ENCODE peak calls at places on chromosomes 6 and 20, in eight cellular contexts. V, B, Y, C, J, K, N and L are unnamed samples.
A peak's percentile ranks its signal among the peaks of the same experiment; 100 is the strongest.

GRCh38 chr6:3337521-3338350 is 79.0 kb downstream of the PSMG4 start:
- DNase-seq in Y (no peak), N (no peak), V (no peak), J (no peak), C (no peak), B (no peak), K (no peak), L (no peak)

GRCh38 chr20:21613512-21613911 is 92.0 kb upstream of the PAX1 start:
- DNase-seq in C (no peak), N (no peak), V (peak; percentile 53), Y (no peak), K (no peak), B (no peak), J (no peak), L (no peak)

GRCh38 chr6:127737009-127737486 is 160.1 kb downstream of the C6orf58 start:
- DNase-seq in V (no peak), N (no peak), K (peak; percentile 79), J (peak; percentile 34), C (no peak), B (peak; percentile 12), Y (peak; percentile 74), L (no peak)

GRCh38 chr6:166488081-166488685 is 98.3 kb downstream of the RAMACL start:
- DNase-seq in Y (peak; percentile 60), N (peak; percentile 63), V (peak; percentile 62), B (no peak), J (peak; percentile 80), C (peak; percentile 63), K (no peak), L (peak; percentile 86)

GRCh38 chr6:125913864-125914351 is 42.7 kb upstream of the HINT3 start:
- DNase-seq in N (no peak), Y (peak; percentile 86), V (no peak), K (no peak), B (no peak), J (no peak), C (no peak), L (no peak)

GRCh38 chr20:2750343-2751251 is 49.8 kb downstream of the CPXM1 start:
- DNase-seq in C (no peak), B (peak; percentile 65), Y (peak; percentile 12), J (peak; percentile 90), N (no peak), V (peak; percentile 58), K (no peak), L (peak; percentile 82)

GRCh38 chr20:25196701-25197120 is 1.2 kb downstream of the ENTPD6 start:
- DNase-seq in J (no peak), N (no peak), V (no peak), Y (no peak), C (no peak), K (peak; percentile 35), B (no peak), L (no peak)

GRCh38 chr20:46557231-46557956 is 6.9 kb upstream of the OCSTAMP start:
- DNase-seq in N (no peak), K (no peak), B (no peak), C (no peak), Y (no peak), J (no peak), V (no peak), L (no peak)

GRCh38 chr6:54579011-54579410 is 267.6 kb upstream of the FAM83B start:
- DNase-seq in B (no peak), K (no peak), Y (no peak), C (no peak), V (no peak), N (no peak), J (no peak), L (no peak)

GRCh38 chr20:47274449-47275108 is 81.9 kb downstream of the ZMYND8 start:
- DNase-seq in Y (peak; percentile 89), K (no peak), V (no peak), B (no peak), N (no peak), J (no peak), C (no peak), L (no peak)

GRCh38 chr20:46118481-46119020 is 437 bp downstream of the CD40 start:
- DNase-seq in C (peak; percentile 40), V (peak; percentile 44), Y (no peak), K (no peak), J (no peak), N (peak; percentile 46), B (peak; percentile 46), L (peak; percentile 79)

GRCh38 chr6:20873425-20874190 is 339.4 kb downstream of the CDKAL1 start:
- DNase-seq in B (no peak), C (no peak), J (no peak), N (no peak), V (no peak), Y (no peak), K (peak; percentile 37), L (no peak)

GRCh38 chr6:33856655-33857054 is 52.9 kb upstream of the MLN start:
- DNase-seq in C (no peak), V (no peak), K (no peak), Y (no peak), J (peak; percentile 81), N (no peak), B (no peak), L (no peak)

GRCh38 chr6:106247733-106248132 is 77.8 kb downstream of the ATG5 start:
- DNase-seq in Y (no peak), B (no peak), J (no peak), K (no peak), V (no peak), N (no peak), C (no peak), L (no peak)

GRCh38 chr6:20279608-20280287 is 67.5 kb upstream of the MBOAT1 start:
- DNase-seq in K (no peak), V (no peak), B (no peak), Y (no peak), C (no peak), N (no peak), J (no peak), L (no peak)

GRCh38 chr6:158060447-158061360 is 79.0 kb downstream of the SYNJ2 start:
- DNase-seq in C (peak; percentile 81), V (peak; percentile 86), J (no peak), K (no peak), Y (peak; percentile 89), B (peak; percentile 66), N (peak; percentile 82), L (peak; percentile 97)

GRCh38 chr6:17998003-17998402 is 10.6 kb upstream of the KIF13A start:
- DNase-seq in N (no peak), Y (no peak), J (peak; percentile 43), V (no peak), K (no peak), C (no peak), B (no peak), L (no peak)

GRCh38 chr6:17999430-17999829 is 12.0 kb upstream of the KIF13A start:
- DNase-seq in C (no peak), Y (no peak), V (no peak), J (no peak), K (no peak), N (no peak), B (no peak), L (no peak)

GRCh38 chr6:17994019-17994418 is 6.6 kb upstream of the KIF13A start:
- DNase-seq in Y (no peak), N (no peak), K (no peak), J (no peak), B (no peak), C (no peak), V (no peak), L (no peak)

GRCh38 chr6:17995414-17995813 is 8.0 kb upstream of the KIF13A start:
- DNase-seq in B (no peak), C (no peak), N (no peak), V (no peak), Y (no peak), K (no peak), J (no peak), L (no peak)

GRCh38 chr6:17998442-17998841 is 11.0 kb upstream of the KIF13A start:
- DNase-seq in C (no peak), V (no peak), J (no peak), B (no peak), N (no peak), Y (no peak), K (no peak), L (no peak)
- H3K27ac ChIP-seq in C (no peak overlapping the region), V (no peak overlapping the region), J (no peak overlapping the region), B (no peak overlapping the region), N (no peak overlapping the region), Y (no peak overlapping the region), K (no peak overlapping the region), L (no peak overlapping the region)

GRCh38 chr20:53874104-53874503 is 196.3 kb downstream of the BCAS1 start:
- DNase-seq in J (no peak), V (no peak), K (no peak), N (no peak), Y (no peak), B (no peak), C (no peak), L (no peak)

GRCh38 chr20:53872081-53872541 is 198.3 kb downstream of the BCAS1 start:
- DNase-seq in C (no peak), B (no peak), V (no peak), J (no peak), N (no peak), K (no peak), Y (no peak), L (no peak)

GRCh38 chr20:53873249-53873642 is 197.1 kb downstream of the BCAS1 start:
- DNase-seq in C (no peak), Y (no peak), J (no peak), B (no peak), V (no peak), K (no peak), N (no peak), L (no peak)

GRCh38 chr20:53871541-53871940 is 198.9 kb downstream of the BCAS1 start:
- DNase-seq in Y (no peak), V (no peak), B (no peak), C (no peak), J (no peak), N (no peak), K (no peak), L (no peak)

DNA sequence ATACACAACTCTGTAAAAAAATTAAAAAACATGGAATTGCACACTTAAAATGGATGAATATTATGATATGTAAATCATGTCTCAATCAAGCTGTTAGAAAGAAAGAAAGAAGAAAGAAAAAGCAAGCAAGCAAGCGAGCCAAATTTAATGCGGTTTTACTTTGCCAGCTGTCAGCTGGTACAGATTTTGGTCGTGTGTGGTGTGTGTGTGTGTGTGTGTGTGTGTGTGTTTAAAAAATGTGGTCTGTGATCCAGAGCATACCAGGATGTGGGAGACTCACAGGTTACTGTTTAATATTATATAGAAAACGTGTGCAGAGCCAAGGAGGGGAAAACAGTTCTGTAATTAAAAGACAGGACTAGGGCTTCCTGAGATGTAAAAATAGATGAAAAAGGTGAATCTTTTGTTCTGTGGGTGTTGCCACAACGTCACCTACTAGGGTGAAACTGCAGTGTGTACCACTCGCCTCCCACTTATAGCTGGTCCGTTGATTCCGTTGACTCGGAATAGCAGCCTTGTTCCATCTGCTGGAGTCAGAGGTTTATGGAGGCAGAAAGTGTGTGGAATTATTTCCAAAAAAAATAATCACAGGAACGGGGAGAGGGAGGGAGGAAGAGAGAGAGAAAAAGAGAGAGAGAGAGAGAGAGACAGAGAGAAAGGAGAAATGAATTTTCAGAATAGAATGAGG is 197.7 kb downstream of the BCAS1 start:
- DNase-seq in K (no peak), Y (peak; percentile 28), B (no peak), C (no peak), J (no peak), N (no peak), V (no peak), L (no peak)
- H3K4me3 ChIP-seq in K (no peak overlapping the region), Y (peak overlapping the region; percentile 9), B (no peak overlapping the region), C (no peak overlapping the region), J (no peak overlapping the region), N (no peak overlapping the region), V (no peak overlapping the region), L (no peak overlapping the region)

GRCh38 chr20:57897891-57898290 is 188.1 kb upstream of the PMEPA1 start:
- DNase-seq in B (no peak), K (no peak), C (no peak), J (no peak), V (no peak), Y (no peak), N (no peak), L (no peak)
- H3K27ac ChIP-seq in B (no peak overlapping the region), K (no peak overlapping the region), C (no peak overlapping the region), J (no peak overlapping the region), V (peak overlapping the region; percentile 31), Y (no peak overlapping the region), N (no peak overlapping the region), L (no peak overlapping the region)

GRCh38 chr6:150004783-150005717 is 20.3 kb downstream of the RAET1L start:
- DNase-seq in Y (peak; percentile 84), N (peak; percentile 94), C (peak; percentile 95), V (peak; percentile 96), J (peak; percentile 72), K (peak; percentile 96), B (peak; percentile 87), L (peak; percentile 97)
- H3K4me3 ChIP-seq in Y (peak overlapping the region; percentile 71), N (peak overlapping the region; percentile 78), C (peak overlapping the region; percentile 73), V (peak overlapping the region; percentile 64), J (peak overlapping the region; percentile 45), K (peak overlapping the region; percentile 63), B (peak overlapping the region; percentile 54), L (peak overlapping the region; percentile 29)